ENCODE peak calls at places on chromosomes 16 and 17, in six cellular contexts. B is neural progenitor cell, H is stomach, Q is RWPE1, O is cardiac muscle cell, M is choroid plexus epithelial cell. Z is an unnamed sample.

GRCh38 chr17:29178750-29179231 is 1.4 kb downstream of the MYO18A start:
- DNase-seq in B (no peak), H (peak; percentile 68), Q (peak; percentile 84), O (no peak), M (no peak), Z (no peak)

GRCh38 chr16:15829460-15829859 is 27.4 kb downstream of the MYH11 start:
- DNase-seq in B (peak; percentile 44), H (peak; percentile 35), Q (no peak), O (peak; percentile 75), M (peak; percentile 9), Z (peak; percentile 25)

GRCh38 chr16:48044117-48044516 is 111.7 kb downstream of the ABCC12 start:
- DNase-seq in B (no peak), H (no peak), Q (no peak), O (no peak), M (no peak), Z (no peak)

GRCh38 chr17:58936295-58936694 is 170.4 kb downstream of the TRIM37 start:
- DNase-seq in B (no peak), H (no peak), Q (no peak), O (no peak), M (no peak), Z (no peak)

GRCh38 chr16:8832383-8833100 is 34.9 kb downstream of the PMM2 start:
- DNase-seq in B (peak; percentile 25), H (no peak), Q (no peak), O (no peak), M (no peak), Z (no peak)

GRCh38 chr16:25523183-25523582 is 168.6 kb upstream of the HS3ST4 start:
- DNase-seq in B (no peak), H (no peak), Q (no peak), O (no peak), M (no peak), Z (no peak)

GRCh38 chr16:54425681-54426549 is 139.3 kb upstream of the IRX3 start:
- DNase-seq in B (no peak), H (no peak), Q (no peak), O (no peak), M (no peak), Z (no peak)

GRCh38 chr16:53207810-53208752 is 153.3 kb downstream of the CHD9 start:
- DNase-seq in B (peak; percentile 86), H (peak; percentile 39), Q (peak; percentile 82), O (peak; percentile 91), M (peak; percentile 89), Z (peak; percentile 88)

GRCh38 chr16:8537691-8538342 is 52.5 kb downstream of the TMEM114 start:
- DNase-seq in B (no peak), H (peak; percentile 46), Q (no peak), O (no peak), M (no peak), Z (no peak)

GRCh38 chr17:4187076-4187475 is 44.1 kb downstream of the CYB5D2 start:
- DNase-seq in B (peak; percentile 20), H (no peak), Q (peak; percentile 93), O (peak; percentile 52), M (peak; percentile 38), Z (no peak)

GRCh38 chr17:67110619-67111018 is 66.3 kb downstream of the CACNG1 start:
- DNase-seq in B (no peak), H (no peak), Q (no peak), O (no peak), M (no peak), Z (no peak)

GRCh38 chr16:46555981-46556380 is 65.2 kb downstream of the SHCBP1 start:
- DNase-seq in B (no peak), H (no peak), Q (no peak), O (no peak), M (no peak), Z (no peak)

GRCh38 chr17:73430848-73431247 is 119.0 kb upstream of the CDC42EP4 start:
- DNase-seq in B (no peak), H (no peak), Q (no peak), O (peak; percentile 29), M (peak; percentile 23), Z (peak; percentile 2)

GRCh38 chr16:29710227-29711219 is 31.5 kb downstream of the QPRT start:
- DNase-seq in B (peak; percentile 66), H (no peak), Q (peak; percentile 62), O (peak; percentile 82), M (peak; percentile 85), Z (peak; percentile 82)

GRCh38 chr17:4501295-4501949 is 2.7 kb downstream of the SPNS2 start:
- DNase-seq in B (no peak), H (no peak), Q (no peak), O (no peak), M (no peak), Z (no peak)

GRCh38 chr17:68431661-68432071 is 25.6 kb downstream of the WIPI1 start:
- DNase-seq in B (peak; percentile 65), H (no peak), Q (peak; percentile 4), O (peak; percentile 52), M (peak; percentile 80), Z (no peak)

GRCh38 chr17:31163091-31163781 is 68.5 kb downstream of the NF1 start:
- DNase-seq in B (no peak), H (no peak), Q (no peak), O (no peak), M (no peak), Z (no peak)

GRCh38 chr16:88487920-88488842 is 35.1 kb downstream of the ZFPM1 start:
- DNase-seq in B (no peak), H (peak; percentile 96), Q (no peak), O (no peak), M (no peak), Z (no peak)

GRCh38 chr17:34703533-34703932 is 124.2 kb downstream of the TMEM132E start:
- DNase-seq in B (peak; percentile 96), H (no peak), Q (peak; percentile 50), O (peak; percentile 58), M (peak; percentile 23), Z (peak; percentile 55)

GRCh38 chr17:45824475-45824874 is 20.2 kb upstream of the SPPL2C start:
- DNase-seq in B (no peak), H (no peak), Q (no peak), O (no peak), M (no peak), Z (no peak)
- TF ChIP-seq CTCF in B (peak; percentile 7), H (no peak), Q (no peak), O (no peak), M (no peak), Z (no peak)

GRCh38 chr16:28213396-28213795 is 1.6 kb upstream of the XPO6 start:
- DNase-seq in B (no peak), H (no peak), Q (no peak), O (no peak), M (no peak), Z (no peak)

GRCh38 chr16:28212532-28212873 is 738 bp upstream of the XPO6 start:
- DNase-seq in B (no peak), H (no peak), Q (no peak), O (peak; percentile 27), M (no peak), Z (peak; percentile 28)

GRCh38 chr16:28217326-28217725 is 5.6 kb upstream of the XPO6 start:
- DNase-seq in B (no peak), H (no peak), Q (no peak), O (no peak), M (no peak), Z (no peak)

GRCh38 chr16:28219283-28219682 is 7.5 kb upstream of the XPO6 start:
- DNase-seq in B (peak; percentile 26), H (no peak), Q (no peak), O (no peak), M (peak; percentile 62), Z (no peak)

DNA sequence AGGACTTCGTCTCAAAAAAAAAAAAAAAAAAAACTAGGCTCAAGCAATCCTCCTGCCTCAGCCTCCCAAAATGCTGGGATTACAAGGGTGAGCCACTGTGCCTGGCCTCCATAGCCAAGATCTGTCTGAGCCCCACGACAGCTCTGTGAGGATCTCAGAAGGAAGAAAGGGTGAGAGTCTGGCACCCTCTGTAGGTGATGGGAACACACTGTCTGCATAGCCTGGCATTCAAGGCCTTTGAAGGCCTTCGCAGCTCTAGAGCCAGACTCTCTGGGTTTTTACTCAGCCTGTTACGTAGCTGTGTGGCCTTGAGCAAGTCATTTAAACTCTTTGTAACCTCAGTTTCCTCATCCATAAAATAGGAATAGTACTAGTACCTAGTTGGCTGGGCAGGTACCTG is 6.3 kb upstream of the XPO6 start:
- DNase-seq in B (peak; percentile 31), H (peak; percentile 37), Q (no peak), O (peak; percentile 76), M (peak; percentile 78), Z (peak; percentile 60)
- TF ChIP-seq CTCF in B (peak; percentile 32), H (peak; percentile 31), Q (no peak), O (peak; percentile 65), M (peak; percentile 81), Z (peak; percentile 66)

GRCh38 chr17:65538679-65539529 is 22.5 kb downstream of the AXIN2 start:
- DNase-seq in B (peak; percentile 47), H (no peak), Q (no peak), O (no peak), M (no peak), Z (no peak)

GRCh38 chr17:65537845-65538678 is 23.4 kb downstream of the AXIN2 start:
- DNase-seq in B (no peak), H (no peak), Q (no peak), O (no peak), M (no peak), Z (no peak)

GRCh38 chr17:65541453-65541852 is 20.0 kb downstream of the AXIN2 start:
- DNase-seq in B (no peak), H (no peak), Q (no peak), O (no peak), M (no peak), Z (no peak)

GRCh38 chr17:65542067-65542466 is 19.4 kb downstream of the AXIN2 start:
- DNase-seq in B (no peak), H (no peak), Q (no peak), O (no peak), M (no peak), Z (no peak)

DNA sequence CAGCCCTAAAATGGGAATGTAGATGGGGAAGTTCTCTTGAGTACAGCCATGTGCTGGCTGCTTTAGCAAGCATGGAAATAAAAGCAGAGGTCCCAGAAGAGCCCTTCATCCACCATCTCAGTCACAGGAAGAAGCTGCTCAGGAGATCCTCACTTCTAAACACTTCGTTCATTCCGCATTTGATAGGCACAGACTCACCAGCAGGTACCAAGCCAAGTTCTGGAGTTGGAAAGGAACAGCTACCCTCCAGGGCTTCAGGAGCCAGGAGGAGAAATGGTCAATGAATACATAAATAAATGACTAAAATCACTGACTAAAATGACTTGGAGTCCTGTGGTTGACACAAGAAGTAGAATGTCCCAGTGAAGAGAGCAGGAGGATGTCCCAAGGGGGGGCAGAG is 21.6 kb downstream of the AXIN2 start:
- DNase-seq in B (no peak), H (no peak), Q (no peak), O (no peak), M (no peak), Z (no peak)
- TF ChIP-seq CTCF in B (no peak), H (no peak), Q (no peak), O (no peak), M (no peak), Z (no peak)

GRCh38 chr17:77664097-77664729 is 294.3 kb upstream of the TNRC6C start:
- DNase-seq in B (no peak), H (no peak), Q (no peak), O (no peak), M (no peak), Z (no peak)

GRCh38 chr17:77666480-77666879 is 292.0 kb upstream of the TNRC6C start:
- DNase-seq in B (no peak), H (no peak), Q (no peak), O (no peak), M (no peak), Z (no peak)

GRCh38 chr17:77666881-77667395 is 291.6 kb upstream of the TNRC6C start:
- DNase-seq in B (no peak), H (no peak), Q (no peak), O (no peak), M (no peak), Z (no peak)

GRCh38 chr17:77667478-77667877 is 291.0 kb upstream of the TNRC6C start:
- DNase-seq in B (no peak), H (no peak), Q (no peak), O (no peak), M (no peak), Z (no peak)

GRCh38 chr17:77665833-77666232 is 292.7 kb upstream of the TNRC6C start:
- DNase-seq in B (no peak), H (no peak), Q (no peak), O (no peak), M (no peak), Z (no peak)
- TF ChIP-seq CTCF in B (no peak), H (no peak), Q (no peak), O (no peak), M (no peak), Z (no peak)